ENCODE peak calls at places on chromosomes 11 and 22, in eight cellular contexts. W is foreskin fibroblast; G is fibroblast of the aortic adventitia; O is HepG2; K is spleen; T is CD8-positive, alpha-beta T cell; J is cardiac fibroblast; P is choroid plexus epithelial cell. V is an unnamed sample.

GRCh38 chr22:29481265-29482000 is 1.4 kb downstream of the NEFH start:
- DNase-seq in W (peak; percentile 23), G (no peak), O (no peak), K (no peak), T (no peak), J (no peak), P (no peak), V (no peak)

GRCh38 chr22:42353883-42354727 is 78.1 kb downstream of the NFAM1 start:
- DNase-seq in W (peak; percentile 61), G (no peak), O (no peak), K (no peak), T (no peak), J (no peak), P (no peak), V (no peak)

GRCh38 chr11:24422371-24422770 is 74.5 kb upstream of the LUZP2 start:
- DNase-seq in W (no peak), G (no peak), O (no peak), K (no peak), T (no peak), J (peak; percentile 0), P (peak; percentile 68), V (no peak)

GRCh38 chr11:62269654-62270278 is at the start of gene SCGB2A2:
- DNase-seq in W (no peak), G (no peak), O (no peak), K (no peak), T (no peak), J (no peak), P (peak; percentile 4), V (peak; percentile 8)

GRCh38 chr22:39110631-39111561 is 13.9 kb downstream of the APOBEC3H start:
- DNase-seq in W (no peak), G (no peak), O (peak; percentile 59), K (no peak), T (no peak), J (no peak), P (no peak), V (peak; percentile 62)

GRCh38 chr11:22392561-22392960 is 54.4 kb downstream of the SLC17A6 start:
- DNase-seq in W (no peak), G (no peak), O (no peak), K (no peak), T (no peak), J (no peak), P (no peak), V (no peak)

GRCh38 chr22:19700790-19701419 is 13.4 kb upstream of the SEPTIN5 start:
- DNase-seq in W (no peak), G (no peak), O (no peak), K (peak; percentile 19), T (no peak), J (no peak), P (no peak), V (no peak)

GRCh38 chr11:120815260-120816100 is 208.4 kb upstream of the TBCEL start:
- DNase-seq in W (no peak), G (no peak), O (no peak), K (peak; percentile 31), T (no peak), J (no peak), P (no peak), V (no peak)

GRCh38 chr22:31585161-31585859 is 76.7 kb downstream of the PISD start:
- DNase-seq in W (peak; percentile 69), G (peak; percentile 73), O (peak; percentile 61), K (no peak), T (no peak), J (peak; percentile 69), P (peak; percentile 96), V (no peak)

GRCh38 chr11:66126808-66127555 is 56.9 kb downstream of the PACS1 start:
- DNase-seq in W (peak; percentile 72), G (peak; percentile 82), O (no peak), K (peak; percentile 81), T (peak; percentile 46), J (peak; percentile 87), P (peak; percentile 86), V (no peak)

GRCh38 chr11:85076535-85077330 is 550.4 kb downstream of the DLG2 start:
- DNase-seq in W (no peak), G (peak; percentile 67), O (no peak), K (no peak), T (no peak), J (peak; percentile 3), P (peak; percentile 64), V (no peak)

GRCh38 chr22:18057568-18058209 is 20.1 kb upstream of the PEX26 start:
- DNase-seq in W (peak; percentile 94), G (peak; percentile 100), O (peak; percentile 63), K (peak; percentile 88), T (no peak), J (peak; percentile 98), P (peak; percentile 98), V (no peak)

GRCh38 chr22:18056802-18057474 is 20.9 kb upstream of the PEX26 start:
- DNase-seq in W (no peak), G (no peak), O (no peak), K (peak; percentile 87), T (no peak), J (no peak), P (no peak), V (no peak)

GRCh38 chr22:18058770-18059169 is 19.0 kb upstream of the PEX26 start:
- DNase-seq in W (no peak), G (no peak), O (no peak), K (peak; percentile 44), T (no peak), J (no peak), P (no peak), V (no peak)

GRCh38 chr22:18055619-18056160 is 22.1 kb upstream of the PEX26 start:
- DNase-seq in W (no peak), G (no peak), O (no peak), K (peak; percentile 50), T (no peak), J (no peak), P (no peak), V (no peak)

GRCh38 chr22:18056161-18056666 is 21.6 kb upstream of the PEX26 start:
- DNase-seq in W (peak; percentile 84), G (peak; percentile 76), O (peak; percentile 77), K (peak; percentile 84), T (no peak), J (peak; percentile 40), P (peak; percentile 56), V (no peak)
- H3K4me3 ChIP-seq in W (no peak overlapping the region), G (no peak overlapping the region), O (peak overlapping the region; percentile 54), K (no peak overlapping the region), T (no peak overlapping the region), J (no peak overlapping the region), P (no peak overlapping the region), V (no peak overlapping the region)

DNA sequence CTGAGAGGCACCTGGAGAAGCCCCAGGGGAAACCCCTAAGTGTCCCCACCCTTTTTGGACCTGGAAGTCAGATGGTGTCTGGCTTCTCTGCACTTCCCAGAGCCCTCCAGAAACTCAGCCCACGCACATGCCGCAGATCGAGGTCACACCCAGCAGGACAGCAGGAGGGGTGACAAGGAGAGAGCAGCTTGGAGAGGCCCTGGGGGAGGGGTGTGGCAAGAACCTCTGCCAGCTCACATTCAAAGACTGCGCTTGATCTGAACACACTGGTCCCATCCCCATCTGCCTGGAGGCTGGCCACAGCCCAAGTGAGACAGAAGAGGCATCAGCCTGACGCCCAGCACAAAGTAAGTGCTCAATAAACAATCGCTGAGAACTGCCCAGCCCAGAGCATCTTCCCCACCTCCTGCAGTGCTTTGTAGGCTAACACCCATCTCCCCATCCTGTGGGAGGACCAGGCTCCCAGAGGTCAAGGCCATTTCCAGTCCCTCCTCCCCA is 21.4 kb downstream of the TMPRSS6 start:
- DNase-seq in W (peak; percentile 18), G (no peak), O (no peak), K (no peak), T (no peak), J (no peak), P (peak; percentile 13), V (no peak)
- H3K4me3 ChIP-seq in W (no peak overlapping the region), G (no peak overlapping the region), O (no peak overlapping the region), K (no peak overlapping the region), T (no peak overlapping the region), J (no peak overlapping the region), P (no peak overlapping the region), V (no peak overlapping the region)

DNA sequence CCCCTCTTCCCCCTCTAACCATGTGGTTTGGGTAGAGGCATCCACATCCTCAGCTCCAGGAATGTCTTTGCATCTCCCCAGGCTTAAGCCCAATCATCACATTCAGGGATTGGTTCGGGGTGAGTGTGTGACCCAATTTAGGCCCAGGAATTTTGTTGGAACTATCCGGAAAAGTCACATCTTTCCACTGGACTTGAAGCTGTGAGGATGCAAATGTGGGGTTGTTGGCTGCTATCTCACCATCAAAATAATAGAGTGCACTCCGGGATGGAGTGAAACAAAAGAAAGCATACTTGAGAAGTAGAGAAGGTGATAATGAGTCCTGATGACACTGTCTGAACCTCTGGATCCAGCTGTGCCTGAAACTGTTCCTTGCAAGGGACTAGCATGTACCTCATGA is 33.8 kb upstream of the OLFML1 start:
- DNase-seq in W (no peak), G (no peak), O (no peak), K (no peak), T (no peak), J (no peak), P (no peak), V (no peak)
- H3K4me3 ChIP-seq in W (no peak overlapping the region), G (no peak overlapping the region), O (no peak overlapping the region), K (no peak overlapping the region), T (no peak overlapping the region), J (no peak overlapping the region), P (no peak overlapping the region), V (no peak overlapping the region)

DNA sequence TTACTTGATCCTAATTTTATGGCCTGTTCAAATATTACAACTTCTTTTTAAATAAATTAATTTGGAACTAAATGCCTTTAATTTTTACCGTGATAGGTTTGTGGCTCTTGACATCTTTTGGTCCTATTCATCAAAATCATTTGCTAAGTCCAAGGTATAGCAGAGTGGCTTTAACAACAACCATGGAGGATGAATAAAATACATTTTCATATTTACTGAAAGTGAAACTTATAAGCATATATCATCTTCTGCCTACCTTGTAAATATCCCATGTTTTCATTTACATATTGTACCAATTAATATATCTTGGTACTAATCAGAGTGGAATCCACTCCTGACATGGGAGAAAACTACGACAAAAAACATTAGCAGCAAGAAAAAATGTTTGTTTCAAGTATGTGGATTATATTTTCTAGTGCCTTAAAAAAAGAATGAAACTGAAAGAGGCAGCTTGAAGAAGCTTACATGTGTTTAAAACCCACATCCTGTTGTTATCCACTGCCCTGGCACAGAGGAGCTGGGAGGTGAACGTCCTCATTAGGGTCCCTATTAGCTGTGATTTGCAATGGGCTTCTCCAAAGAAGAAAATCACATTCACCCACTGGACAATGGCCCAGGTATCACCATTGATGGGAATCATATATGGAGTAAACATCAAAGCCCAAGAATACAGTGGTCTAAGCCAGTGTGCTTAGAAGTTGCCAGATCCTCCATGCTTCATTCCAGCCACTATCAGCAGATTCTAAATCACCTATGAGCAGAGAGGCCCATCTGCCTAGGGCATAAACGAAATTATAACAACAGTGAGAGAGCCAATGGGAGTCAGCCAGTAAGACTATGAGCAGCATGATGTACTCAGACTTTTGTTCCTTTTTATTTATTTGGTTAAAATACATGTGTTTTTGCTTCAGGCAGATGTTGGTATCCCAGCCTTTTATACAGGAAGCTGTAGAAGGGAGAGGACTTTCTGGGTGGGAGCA is 84.7 kb downstream of the MAML2 start:
- DNase-seq in W (no peak), G (no peak), O (no peak), K (no peak), T (peak; percentile 26), J (no peak), P (peak; percentile 77), V (no peak)
- H3K4me3 ChIP-seq in W (peak overlapping the region; percentile 6), G (no peak overlapping the region), O (no peak overlapping the region), K (peak overlapping the region; percentile 7), T (peak overlapping the region; percentile 29), J (no peak overlapping the region), P (no peak overlapping the region), V (no peak overlapping the region)